ENCODE peak calls at places on chromosomes 11 and 22, in seven cellular contexts. F is HCT116, X is NT2/D1, Z is HepG2, P is H1, L is K562, J is GM12878. V is an unnamed sample.

GRCh38 chr11:129710423-129710822 is 105.2 kb upstream of the TMEM45B start:
- DNase-seq in L (no peak), J (no peak), F (no peak), P (no peak), X (no peak), Z (no peak), V (no peak)

GRCh38 chr11:109241988-109242387 is 180.0 kb upstream of the C11orf87 start:
- DNase-seq in P (no peak), L (no peak), X (no peak), Z (no peak), J (no peak), F (no peak), V (no peak)

GRCh38 chr11:8384199-8384821 is 120.6 kb upstream of the LMO1 start:
- DNase-seq in J (no peak), P (no peak), X (no peak), Z (no peak), F (no peak), L (peak), V (no peak)

GRCh38 chr11:71500601-71501021 is 26.5 kb upstream of the KRTAP5-7 start:
- DNase-seq in X (no peak), L (no peak), J (no peak), P (no peak), Z (no peak), F (peak), V (peak)

GRCh38 chr22:35582861-35583670 is 34.1 kb downstream of the MB start:
- DNase-seq in X (peak), Z (peak), J (peak), P (no peak), L (peak), F (peak), V (peak)

GRCh38 chr22:23053051-23053707 is 17.1 kb upstream of the GNAZ start:
- DNase-seq in X (no peak), L (no peak), J (no peak), P (no peak), Z (no peak), F (no peak), V (no peak)

GRCh38 chr22:44758970-44759365 is 6.6 kb downstream of the ARHGAP8 start:
- DNase-seq in L (no peak), J (no peak), P (no peak), X (no peak), F (no peak), Z (no peak), V (no peak)

GRCh38 chr11:68412593-68413475 is 47.7 kb upstream of the PPP6R3 start:
- DNase-seq in J (peak), Z (no peak), P (no peak), X (no peak), L (no peak), F (no peak), V (no peak)

GRCh38 chr11:14673824-14674432 is 30.3 kb downstream of the PDE3B start:
- DNase-seq in P (no peak), X (no peak), F (no peak), L (no peak), J (no peak), Z (no peak), V (no peak)

GRCh38 chr11:35335226-35335625 is 84.1 kb downstream of the SLC1A2 start:
- DNase-seq in F (no peak), Z (no peak), J (no peak), P (no peak), L (no peak), X (no peak), V (no peak)

GRCh38 chr11:57338152-57338551 is at the start of gene P2RX3:
- DNase-seq in P (no peak), X (no peak), F (no peak), L (no peak), Z (no peak), J (no peak), V (no peak)

GRCh38 chr22:23054531-23055257 is 15.6 kb upstream of the GNAZ start:
- DNase-seq in X (no peak), F (no peak), L (no peak), P (no peak), Z (no peak), J (peak), V (no peak)

GRCh38 chr22:50277761-50278160 is 7.6 kb upstream of the MAPK11 start:
- DNase-seq in F (no peak), X (no peak), J (no peak), Z (no peak), P (no peak), L (no peak), V (no peak)

GRCh38 chr11:58949184-58949583 is 9.9 kb downstream of the GLYATL1 start:
- DNase-seq in L (no peak), P (no peak), Z (no peak), J (no peak), X (no peak), F (no peak), V (no peak)

GRCh38 chr22:38403806-38404205 is 51.2 kb downstream of the KCNJ4 start:
- DNase-seq in P (no peak), L (no peak), X (no peak), F (no peak), J (no peak), Z (no peak), V (no peak)

GRCh38 chr11:111954154-111954553 is 17.0 kb downstream of the DIXDC1 start:
- DNase-seq in L (no peak), X (no peak), F (no peak), Z (no peak), J (no peak), P (no peak), V (no peak)

GRCh38 chr11:20134991-20135736 is 25.1 kb downstream of the DBX1 start:
- DNase-seq in Z (no peak), L (no peak), X (no peak), J (no peak), P (no peak), F (no peak), V (no peak)

GRCh38 chr11:110473666-110474065 is 43.9 kb downstream of the FDX1 start:
- DNase-seq in F (no peak), X (no peak), P (no peak), L (no peak), Z (peak), J (no peak), V (no peak)

GRCh38 chr22:46756097-46756496 is 6.4 kb upstream of the TBC1D22A start:
- DNase-seq in F (no peak), P (no peak), L (peak), X (no peak), Z (no peak), J (no peak), V (no peak)
- TF ChIP-seq YY1 in F (no peak), P (no peak), L (no peak), X (no peak), Z (no peak), J (no peak), V (no peak)

GRCh38 chr11:121563900-121564822 is 111.4 kb upstream of the SORL1-AS1 start:
- DNase-seq in Z (peak), P (no peak), L (no peak), X (no peak), J (no peak), F (no peak), V (no peak)

GRCh38 chr11:121561716-121562115 is 108.9 kb upstream of the SORL1-AS1 start:
- DNase-seq in J (no peak), X (no peak), L (no peak), Z (peak), F (no peak), P (no peak), V (no peak)

GRCh38 chr11:121564948-121565684 is 112.3 kb upstream of the SORL1-AS1 start:
- DNase-seq in Z (peak), F (no peak), X (no peak), P (no peak), J (no peak), L (no peak), V (no peak)

GRCh38 chr11:121561240-121561639 is 108.5 kb upstream of the SORL1-AS1 start:
- DNase-seq in Z (no peak), L (no peak), P (no peak), X (no peak), F (no peak), J (no peak), V (no peak)

DNA sequence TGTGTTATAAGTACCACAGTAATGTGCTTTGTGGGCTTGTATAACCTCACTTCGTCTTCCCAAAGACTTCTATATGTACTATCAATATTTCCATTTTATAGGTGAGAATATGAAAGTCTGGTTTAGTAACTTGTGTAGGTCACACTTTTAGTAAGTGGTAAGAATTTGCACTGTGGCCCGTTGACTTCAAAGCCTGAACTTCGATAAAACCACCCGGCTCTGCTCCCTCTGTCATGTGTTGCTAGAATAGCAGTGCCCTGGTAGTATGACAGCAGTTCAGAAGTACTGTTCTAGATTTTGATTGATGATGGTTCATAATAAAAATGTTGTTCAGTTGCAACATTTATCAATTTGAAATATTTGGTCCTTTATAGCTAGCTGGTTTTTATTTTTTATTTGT is 110.2 kb upstream of the SORL1-AS1 start:
- DNase-seq in X (no peak), J (no peak), P (no peak), L (no peak), F (no peak), Z (no peak), V (no peak)
- TF ChIP-seq YY1 in X (no peak), J (no peak), P (no peak), L (no peak), F (no peak), Z (no peak), V (no peak)

GRCh38 chr22:41358927-41359326 is 22.8 kb upstream of the TEF start:
- DNase-seq in F (no peak), P (no peak), Z (no peak), L (peak), J (no peak), X (no peak), V (no peak)
- TF ChIP-seq YY1 in F (no peak), P (no peak), Z (no peak), L (no peak), J (no peak), X (no peak), V (no peak)

DNA sequence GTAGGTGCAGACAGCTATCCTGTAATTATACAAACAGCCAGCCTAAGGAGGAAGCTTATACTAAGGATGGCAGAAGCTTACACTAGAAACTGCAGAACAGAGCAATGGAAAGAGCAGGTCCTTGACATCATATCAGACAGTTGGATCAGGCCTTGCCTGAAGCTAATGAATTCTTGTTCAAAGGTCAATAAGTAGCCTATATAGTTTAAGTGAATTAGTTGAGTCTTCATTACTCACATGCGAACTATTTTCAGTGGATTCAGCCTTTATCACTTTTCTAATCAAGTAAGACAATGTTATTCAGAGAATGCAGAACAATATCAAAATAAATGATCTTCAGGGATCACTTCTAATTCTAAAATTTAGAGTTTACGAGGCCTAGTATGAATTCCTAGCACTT is 22.2 kb upstream of the GRK3 start:
- DNase-seq in F (no peak), Z (no peak), J (no peak), X (no peak), P (no peak), L (no peak), V (no peak)
- TF ChIP-seq YY1 in F (no peak), Z (no peak), J (no peak), X (no peak), P (no peak), L (no peak), V (no peak)

GRCh38 chr11:206002-206384 is 1.2 kb downstream of the BET1L start:
- DNase-seq in X (no peak), J (no peak), Z (no peak), L (no peak), F (no peak), P (no peak), V (no peak)
- TF ChIP-seq YY1 in X (no peak), J (no peak), Z (no peak), L (no peak), F (no peak), P (no peak), V (no peak)

DNA sequence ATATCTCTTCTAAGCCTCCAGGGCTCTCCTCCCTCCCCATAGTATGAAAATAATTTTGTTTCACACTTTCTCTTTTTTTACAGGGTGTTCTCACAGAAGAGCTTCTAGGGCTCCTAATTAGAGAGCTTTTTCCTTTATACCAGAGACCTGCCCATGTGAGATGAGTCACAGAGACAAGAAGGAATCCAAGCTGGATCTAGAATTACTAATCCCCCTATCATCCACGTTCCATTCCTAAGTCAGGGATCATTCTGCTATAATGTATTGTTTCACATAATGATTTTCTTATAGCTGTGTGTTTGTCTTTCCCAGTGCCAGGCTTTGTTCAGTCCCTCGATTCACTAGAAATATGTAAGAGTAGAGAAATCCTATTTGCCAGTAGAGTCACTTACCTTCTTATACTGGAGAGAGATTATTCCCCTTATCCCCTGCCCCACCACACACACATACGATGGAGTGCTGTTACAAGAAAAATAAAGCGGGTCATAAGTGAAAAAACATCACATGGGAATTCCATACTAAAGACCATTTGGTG is 778.3 kb upstream of the LRRC4C start:
- DNase-seq in J (no peak), P (no peak), Z (no peak), X (no peak), F (no peak), L (no peak), V (no peak)
- TF ChIP-seq YY1 in J (no peak), P (no peak), Z (no peak), X (no peak), F (no peak), L (no peak), V (no peak)

DNA sequence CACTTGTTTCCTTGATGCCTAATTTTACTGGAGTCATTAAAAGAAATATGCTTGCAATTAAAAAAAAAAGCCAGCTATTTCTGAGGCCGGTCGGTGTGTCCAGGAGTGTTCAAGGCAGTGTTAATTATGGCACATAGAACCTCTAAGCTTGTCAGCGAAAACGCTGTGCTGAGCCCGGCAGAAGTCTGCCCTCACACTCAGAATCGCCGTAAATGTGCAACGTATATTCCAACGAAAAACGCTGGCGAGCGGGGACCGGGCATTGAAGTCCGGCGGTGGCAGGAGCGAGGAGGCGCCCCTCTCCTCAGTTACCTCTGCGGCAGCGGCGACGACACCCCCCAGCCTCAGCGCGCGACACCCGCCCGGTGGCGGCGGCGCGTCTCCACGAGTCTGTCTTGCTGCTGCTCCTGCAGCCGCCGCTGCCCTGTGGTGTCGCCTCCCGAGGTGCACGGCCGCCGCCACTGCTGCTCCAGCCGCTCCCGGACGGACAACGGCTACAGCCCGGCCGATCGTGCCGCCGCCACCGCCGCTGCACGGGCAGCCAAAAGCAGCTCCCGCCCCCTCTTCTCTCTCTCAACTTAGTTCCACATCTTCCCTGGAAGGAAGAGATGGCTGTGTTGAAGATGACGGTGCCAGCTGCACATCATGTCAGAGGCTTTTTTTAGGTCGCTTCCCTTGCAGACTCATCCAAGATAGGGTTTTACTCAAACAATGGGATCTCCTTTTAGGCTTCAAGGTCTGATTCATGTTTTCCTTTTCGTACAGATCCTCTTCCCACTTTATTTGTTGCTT is 56.0 kb downstream of the JAM3 start:
- DNase-seq in X (no peak), F (no peak), Z (no peak), L (peak), J (no peak), P (no peak), V (peak)
- TF ChIP-seq YY1 in X (no peak), F (no peak), Z (no peak), L (no peak), J (no peak), P (no peak), V (no peak)

GRCh38 chr22:32037236-32037635 is 5.8 kb upstream of the SLC5A1 start:
- DNase-seq in J (no peak), X (no peak), Z (no peak), F (no peak), L (no peak), P (no peak), V (no peak)
- TF ChIP-seq YY1 in J (no peak), X (no peak), Z (no peak), F (no peak), L (no peak), P (no peak), V (no peak)

GRCh38 chr22:39664485-39665200 is 94.1 kb downstream of the CACNA1I start:
- DNase-seq in J (no peak), P (peak), F (no peak), X (peak), Z (no peak), L (peak), V (peak)
- TF ChIP-seq YY1 in J (no peak), P (no peak), F (no peak), X (no peak), Z (no peak), L (no peak), V (no peak)

V was measured in SK-N-SH.